ENCODE peak calls at places on chromosomes 3 and 15, in five cellular contexts. X is HAP-1; Z is naive thymus-derived CD4-positive, alpha-beta T cell; H is mesenchymal stem cell; P is body of pancreas. N is an unnamed sample. For H3K36me3, the result is how much of the 10 kb centered on the place peaks cover.

GRCh38 chr15:83118291-83118827 is 10.9 kb downstream of the TM6SF1 start:
- DNase-seq in X (no peak), Z (no peak), H (no peak), P (no peak), N (no peak)

GRCh38 chr3:148648685-148649352 is 48.9 kb upstream of the AGTR1 start:
- DNase-seq in X (no peak), Z (no peak), H (peak), P (no peak), N (no peak)

GRCh38 chr3:170098753-170099152 is 61.0 kb downstream of the GPR160 start:
- DNase-seq in X (no peak), Z (no peak), H (no peak), P (no peak), N (no peak)

GRCh38 chr3:66298591-66298990 is 77.8 kb downstream of the SLC25A26 start:
- DNase-seq in X (no peak), Z (no peak), H (no peak), P (no peak), N (no peak)

GRCh38 chr3:127016043-127016343 is 33.1 kb downstream of the PLXNA1 start:
- DNase-seq in X (no peak), Z (no peak), H (no peak), P (no peak), N (no peak)

GRCh38 chr3:185559706-185560090 is 7.3 kb upstream of the LIPH start:
- DNase-seq in X (no peak), Z (no peak), H (no peak), P (no peak), N (no peak)

GRCh38 chr15:51288143-51289065 is 50.0 kb downstream of the CYP19A1 start:
- DNase-seq in X (no peak), Z (no peak), H (no peak), P (no peak), N (no peak)

GRCh38 chr15:66760968-66761722 is 59.1 kb downstream of the SMAD6 start:
- DNase-seq in X (no peak), Z (no peak), H (peak), P (no peak), N (no peak)

GRCh38 chr3:105369501-105370371 is 3.0 kb downstream of the ALCAM start:
- DNase-seq in X (peak), Z (peak), H (peak), P (peak), N (peak)

GRCh38 chr3:50622881-50623280 is 5.9 kb downstream of the MAPKAPK3 start:
- DNase-seq in X (no peak), Z (no peak), H (no peak), P (no peak), N (no peak)

GRCh38 chr15:70585707-70586034 is 177.7 kb downstream of the UACA start:
- DNase-seq in X (peak), Z (no peak), H (no peak), P (no peak), N (no peak)

GRCh38 chr15:51097553-51098330 is 3.0 kb upstream of the TNFAIP8L3 start:
- DNase-seq in X (no peak), Z (no peak), H (peak), P (no peak), N (no peak)

GRCh38 chr3:117141821-117142220 is 432.2 kb downstream of the TUSC7 start:
- DNase-seq in X (no peak), Z (no peak), H (no peak), P (no peak), N (no peak)

GRCh38 chr3:165382672-165383071 is 186.5 kb upstream of the SLITRK3 start:
- DNase-seq in X (no peak), Z (no peak), H (no peak), P (no peak), N (no peak)

GRCh38 chr3:14285526-14285925 is 106.9 kb downstream of the LSM3 start:
- DNase-seq in X (peak), Z (no peak), H (no peak), P (peak), N (peak)

GRCh38 chr3:52317601-52318000 is 1.5 kb downstream of the DNAH1 start:
- DNase-seq in X (no peak), Z (peak), H (peak), P (peak), N (peak)

GRCh38 chr15:68510558-68510957 is 68.2 kb upstream of the CORO2B start:
- DNase-seq in X (no peak), Z (no peak), H (no peak), P (no peak), N (no peak)

GRCh38 chr3:67719333-67719732 is 64.9 kb upstream of the SUCLG2 start:
- DNase-seq in X (no peak), Z (no peak), H (peak), P (no peak), N (no peak)

GRCh38 chr3:37096292-37096691 is 78.1 kb downstream of the LRRFIP2 start:
- DNase-seq in X (no peak), Z (no peak), H (peak), P (no peak), N (no peak)

GRCh38 chr3:67033091-67033490 is 35.0 kb downstream of the KBTBD8 start:
- DNase-seq in X (no peak), Z (no peak), H (no peak), P (no peak), N (no peak)

GRCh38 chr3:141240290-141241247 is 8.9 kb downstream of the PXYLP1 start:
- DNase-seq in X (no peak), Z (no peak), H (peak), P (no peak), N (no peak)

GRCh38 chr15:67781907-67782559 is 43.3 kb upstream of the SKOR1 start:
- DNase-seq in X (peak), Z (no peak), H (no peak), P (no peak), N (no peak)

GRCh38 chr3:143450656-143451055 is 331.1 kb downstream of the CHST2 start:
- DNase-seq in X (no peak), Z (no peak), H (no peak), P (no peak), N (no peak)

GRCh38 chr15:27095809-27096580 is 125.0 kb downstream of the GABRG3 start:
- DNase-seq in X (no peak), Z (no peak), H (peak), P (no peak), N (no peak)

GRCh38 chr3:14524311-14524711 is 15.8 kb downstream of the GRIP2 start:
- DNase-seq in X (no peak), Z (no peak), H (no peak), P (peak), N (no peak)

GRCh38 chr15:92391640-92392039 is 2.0 kb upstream of the ST8SIA2 start:
- DNase-seq in X (peak), Z (no peak), H (peak), P (no peak), N (peak)

GRCh38 chr15:43954181-43954621 is 127.4 kb downstream of the WDR76 start:
- DNase-seq in X (no peak), Z (no peak), H (no peak), P (no peak), N (no peak)

GRCh38 chr3:29427266-29428103 is 146.6 kb downstream of the RBMS3 start:
- DNase-seq in X (no peak), Z (no peak), H (peak), P (no peak), N (no peak)

GRCh38 chr15:59332009-59332408 is 40.7 kb downstream of the MYO1E start:
- DNase-seq in X (no peak), Z (no peak), H (no peak), P (no peak), N (no peak)
- H3K4me3 ChIP-seq in X (no peak), Z (no peak), H (no peak), P (no peak), N (no peak)

DNA sequence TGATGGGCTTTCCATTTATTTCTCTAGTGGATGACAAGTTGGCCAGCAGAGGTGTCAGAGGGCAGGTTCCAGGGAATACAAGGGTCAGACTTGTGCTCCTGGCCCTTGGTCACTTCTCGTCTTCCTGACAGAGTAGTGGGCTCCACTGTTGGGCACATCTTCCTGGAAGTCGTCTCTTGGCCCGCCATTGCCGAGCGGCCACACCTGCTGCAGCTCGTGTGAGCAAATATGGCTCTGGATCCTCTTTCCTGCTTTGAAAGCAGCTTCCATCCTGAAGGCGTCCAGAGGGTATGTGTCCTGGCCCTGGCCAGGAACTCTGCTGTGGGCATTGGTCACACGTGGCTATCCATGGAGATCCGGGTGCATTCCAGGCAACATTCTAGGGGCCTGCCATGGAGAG is 100.2 kb downstream of the SNRPN start:
- DNase-seq in X (no peak), Z (no peak), H (no peak), P (no peak), N (no peak)
- H3K36me3 ChIP-seq in X (under half), Z (half or more), H (half or more), P (under half), N (half or more)

DNA sequence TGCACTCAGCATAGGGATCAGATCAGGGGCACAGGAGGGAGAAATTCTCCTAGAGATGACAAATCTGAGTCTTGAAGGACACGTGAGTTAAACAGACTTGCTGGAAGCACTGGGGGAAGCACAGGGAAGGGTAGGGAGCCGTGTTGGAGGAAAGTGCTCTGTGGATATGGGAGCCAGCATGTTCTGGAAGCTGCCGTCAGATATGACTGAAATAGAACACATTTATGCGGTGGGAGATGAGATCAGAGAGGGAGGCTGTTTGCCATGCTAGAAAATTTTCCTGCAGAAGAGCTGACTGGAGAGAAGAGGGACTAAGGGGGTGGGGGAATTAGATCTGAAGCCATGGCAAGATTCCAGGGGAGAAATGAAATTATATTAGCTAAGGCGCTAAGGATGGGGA is 1.8 kb downstream of the TAMM41 start:
- DNase-seq in X (no peak), Z (no peak), H (no peak), P (no peak), N (no peak)
- H3K4me3 ChIP-seq in X (peak), Z (peak), H (no peak), P (no peak), N (no peak)

DNA sequence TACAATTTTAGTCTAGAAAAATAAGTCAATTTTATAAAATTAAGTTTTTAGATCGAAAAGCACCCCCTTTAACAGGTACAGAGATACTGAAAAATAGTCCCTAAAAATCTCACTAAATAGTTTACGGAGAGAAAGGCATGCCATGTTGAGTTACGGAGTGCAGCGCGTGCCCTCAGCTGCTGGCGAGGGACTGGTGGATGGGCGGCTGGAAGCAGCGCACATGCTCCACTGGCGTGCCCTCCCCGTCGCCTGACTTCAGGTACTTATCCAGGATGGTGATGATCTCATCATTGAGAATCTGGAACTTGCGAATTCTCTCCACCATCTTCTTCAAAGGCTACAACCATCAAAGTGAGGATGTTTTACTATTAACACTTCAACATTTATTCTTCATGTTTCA is 31.4 kb downstream of the NIPA2 start:
- DNase-seq in X (no peak), Z (no peak), H (no peak), P (no peak), N (no peak)
- H3K36me3 ChIP-seq in X (half or more), Z (under half), H (half or more), P (under half), N (under half)

GRCh38 chr15:49164865-49165264 is 5.2 kb upstream of the GALK2 start:
- DNase-seq in X (no peak), Z (no peak), H (no peak), P (no peak), N (no peak)

GRCh38 chr15:49171790-49172189 is 1.7 kb downstream of the GALK2 start:
- DNase-seq in X (peak), Z (no peak), H (no peak), P (no peak), N (no peak)

GRCh38 chr15:49163678-49164077 is 6.4 kb upstream of the GALK2 start:
- DNase-seq in X (no peak), Z (no peak), H (no peak), P (no peak), N (no peak)

GRCh38 chr15:49169880-49170597 is at the start of gene GALK2:
- DNase-seq in X (peak), Z (peak), H (peak), P (peak), N (peak)

DNA sequence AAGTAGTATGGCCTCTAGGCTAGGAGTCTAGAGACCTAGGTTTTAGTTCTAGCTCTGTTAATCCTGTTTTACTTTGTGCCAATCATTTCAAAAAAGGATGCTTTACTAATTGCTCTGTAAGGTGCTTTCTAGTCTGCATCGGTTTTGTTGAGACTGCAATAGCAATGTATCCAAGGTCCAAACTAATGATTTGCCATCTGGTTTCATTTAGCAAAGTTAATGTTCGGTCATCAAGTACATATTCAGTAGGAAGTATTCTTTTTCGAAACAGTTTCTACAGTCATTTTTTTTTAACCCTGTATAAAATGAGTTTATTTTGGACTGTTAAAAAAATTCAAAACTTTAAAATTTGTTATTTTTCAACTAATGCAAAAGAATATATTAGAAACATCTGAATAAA is 2.0 kb upstream of the GALK2 start:
- DNase-seq in X (no peak), Z (no peak), H (no peak), P (no peak), N (no peak)
- H3K4me3 ChIP-seq in X (no peak), Z (no peak), H (no peak), P (no peak), N (no peak)

GRCh38 chr3:138220242-138220641 is 33.1 kb downstream of the ARMC8 start:
- DNase-seq in X (no peak), Z (no peak), H (no peak), P (no peak), N (no peak)
- H3K36me3 ChIP-seq in X (under half), Z (under half), H (under half), P (under half), N (under half)

DNA sequence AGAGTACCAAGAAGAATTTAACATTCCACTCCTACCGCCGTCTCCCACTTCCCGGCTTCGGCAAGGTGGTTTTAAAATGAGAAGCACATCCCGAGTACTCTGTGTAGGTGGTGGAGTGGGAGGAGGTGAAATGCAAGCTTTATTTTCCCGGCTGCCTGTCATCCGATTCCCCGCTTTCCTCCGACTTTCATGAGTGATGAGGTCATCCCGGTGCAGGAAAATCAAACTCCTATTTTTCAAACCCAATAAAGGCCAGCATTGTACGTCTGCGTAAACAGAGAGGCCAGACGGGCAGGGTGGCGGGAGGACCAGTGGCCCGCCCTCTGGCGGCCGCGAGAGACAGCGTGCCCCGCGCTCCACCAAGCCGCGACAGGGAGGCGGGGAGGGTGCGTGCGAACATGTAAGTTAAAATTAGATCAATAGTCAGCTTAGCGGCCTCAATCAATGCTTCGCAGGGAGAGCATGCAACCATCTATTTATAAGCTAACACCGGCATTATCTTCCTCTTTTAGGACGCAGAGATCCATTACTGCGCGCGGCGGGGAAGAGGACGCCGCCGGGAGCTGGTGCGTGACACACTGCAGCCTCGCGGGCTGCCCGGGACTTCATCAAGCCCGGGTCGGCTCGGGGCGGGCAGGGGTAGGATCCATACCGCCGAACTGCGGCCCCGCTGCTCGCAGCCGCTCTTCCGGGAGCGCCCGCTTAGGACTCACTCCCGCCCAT is 163.3 kb downstream of the CD47 start:
- DNase-seq in X (peak), Z (peak), H (peak), P (peak), N (peak)
- H3K4me3 ChIP-seq in X (peak), Z (peak), H (peak), P (peak), N (peak)

DNA sequence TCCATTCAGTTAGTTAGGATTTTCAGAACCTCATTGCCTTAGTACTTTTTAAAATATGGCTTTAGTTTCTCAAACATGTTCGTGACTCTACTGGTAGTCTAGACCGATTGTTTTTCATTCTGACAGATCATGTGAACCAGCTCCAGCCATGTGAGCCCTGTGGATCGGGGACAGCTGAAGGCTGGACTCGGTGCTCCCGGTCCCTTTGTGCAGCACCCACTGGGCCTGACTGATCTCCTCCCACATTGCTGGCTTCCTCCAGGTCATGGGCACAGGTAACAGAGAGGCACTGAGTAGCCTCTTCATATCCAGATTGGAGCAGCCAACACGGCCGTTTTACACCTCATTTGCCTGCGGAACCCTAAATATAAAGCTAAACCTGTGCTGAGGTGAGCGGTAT is 30.5 kb downstream of the NIPA2 start:
- DNase-seq in X (no peak), Z (no peak), H (no peak), P (no peak), N (no peak)
- H3K36me3 ChIP-seq in X (half or more), Z (under half), H (half or more), P (under half), N (under half)